ENCODE peak calls at places on chromosomes 6 and 20, in eight cellular contexts. C is tibial nerve; J is GM04504; U is epithelial cell of esophagus; X is stimulated activated naive CD4-positive, alpha-beta T cell; K is germinal center; R is NCI-H774; L is EL. E is an unnamed sample.
A peak's percentile ranks its signal among the peaks of the same experiment; 100 is the strongest.

GRCh38 chr20:63134201-63134612 is 81.7 kb downstream of the YTHDF1 start:
- DNase-seq in C (no peak), J (no peak), U (no peak), X (peak; percentile 7), K (no peak), R (no peak), L (no peak), E (peak; percentile 5)

GRCh38 chr6:25263602-25264001 is 15.6 kb upstream of the CARMIL1 start:
- DNase-seq in C (no peak), J (peak; percentile 69), U (peak; percentile 71), X (no peak), K (no peak), R (no peak), L (peak; percentile 85), E (no peak)

GRCh38 chr6:43771210-43771857 is 1.3 kb downstream of the VEGFA start:
- DNase-seq in C (peak; percentile 41), J (peak; percentile 19), U (peak; percentile 70), X (peak; percentile 23), K (peak; percentile 36), R (peak; percentile 16), L (peak; percentile 69), E (peak; percentile 77)

GRCh38 chr6:127737009-127737486 is 160.1 kb downstream of the C6orf58 start:
- DNase-seq in C (no peak), J (peak; percentile 33), U (peak; percentile 78), X (peak; percentile 1), K (peak; percentile 13), R (peak; percentile 83), L (peak; percentile 72), E (peak; percentile 53)

GRCh38 chr20:61847420-61847748 is 218.3 kb downstream of the TAF4 start:
- DNase-seq in C (no peak), J (no peak), U (no peak), X (no peak), K (no peak), R (no peak), L (no peak), E (no peak)

GRCh38 chr20:34643919-34644318 is 33.0 kb downstream of the PIGU start:
- DNase-seq in C (no peak), J (peak; percentile 79), U (peak; percentile 49), X (no peak), K (no peak), R (no peak), L (peak; percentile 59), E (no peak)

GRCh38 chr20:8578191-8578690 is 446.2 kb downstream of the PLCB1 start:
- DNase-seq in C (no peak), J (peak; percentile 57), U (no peak), X (no peak), K (no peak), R (no peak), L (no peak), E (no peak)

GRCh38 chr6:148440877-148441453 is 98.3 kb downstream of the SASH1 start:
- DNase-seq in C (peak; percentile 54), J (peak; percentile 85), U (peak; percentile 82), X (no peak), K (no peak), R (no peak), L (peak; percentile 97), E (no peak)

GRCh38 chr20:14979472-14979986 is 642.1 kb upstream of the FLRT3 start:
- DNase-seq in C (no peak), J (no peak), U (peak; percentile 40), X (no peak), K (no peak), R (no peak), L (no peak), E (no peak)

GRCh38 chr6:18340781-18341551 is 46.2 kb upstream of the RNF144B start:
- DNase-seq in C (no peak), J (no peak), U (peak; percentile 96), X (no peak), K (no peak), R (no peak), L (no peak), E (no peak)

E was measured in OCI-LY7.